ENCODE peak calls at places on chromosome 13, in five cellular contexts. C, I, S, E and Z are unnamed samples.

GRCh38 chr13:40401911-40402776 is 264.3 kb downstream of the FOXO1 start:
- DNase-seq in C (no peak), I (no peak), S (peak), E (no peak), Z (peak)

GRCh38 chr13:106393776-106394175 is 141.7 kb downstream of the EFNB2 start:
- DNase-seq in C (no peak), I (no peak), S (peak), E (no peak), Z (no peak)

GRCh38 chr13:100658363-100658762 is 16.2 kb downstream of the TMTC4 start:
- DNase-seq in C (no peak), I (no peak), S (no peak), E (no peak), Z (no peak)

GRCh38 chr13:27476943-27477681 is 26.7 kb upstream of the MTIF3 start:
- DNase-seq in C (no peak), I (no peak), S (peak), E (peak), Z (no peak)

GRCh38 chr13:110453767-110454166 is 107.8 kb downstream of the RAB20 start:
- DNase-seq in C (no peak), I (no peak), S (peak), E (no peak), Z (no peak)

GRCh38 chr13:92843549-92843948 is 383.1 kb upstream of the GPC6 start:
- DNase-seq in C (peak), I (no peak), S (peak), E (no peak), Z (no peak)

GRCh38 chr13:33265607-33266006 is 19.9 kb downstream of the STARD13 start:
- DNase-seq in C (no peak), I (no peak), S (no peak), E (no peak), Z (no peak)

GRCh38 chr13:43522788-43523187 is 264.0 kb downstream of the ENOX1 start:
- DNase-seq in C (no peak), I (no peak), S (peak), E (no peak), Z (no peak)

GRCh38 chr13:48852911-48853310 is 122.8 kb upstream of the FNDC3A start:
- DNase-seq in C (no peak), I (no peak), S (no peak), E (no peak), Z (no peak)

GRCh38 chr13:99355267-99356215 is 48.3 kb upstream of the GPR183 start:
- DNase-seq in C (no peak), I (no peak), S (no peak), E (no peak), Z (no peak)

GRCh38 chr13:83618966-83619365 is 263.3 kb downstream of the SLITRK1 start:
- DNase-seq in C (peak), I (no peak), S (peak), E (no peak), Z (no peak)

GRCh38 chr13:91729859-91730258 is 331.4 kb downstream of the GPC5 start:
- DNase-seq in C (no peak), I (no peak), S (no peak), E (no peak), Z (no peak)

GRCh38 chr13:39552233-39552632 is 50.8 kb downstream of the LHFPL6 start:
- DNase-seq in C (no peak), I (no peak), S (no peak), E (no peak), Z (no peak)

GRCh38 chr13:99386911-99387788 is 80.0 kb upstream of the GPR183 start:
- DNase-seq in C (no peak), I (no peak), S (peak), E (peak), Z (no peak)

GRCh38 chr13:41919031-41919740 is 41.7 kb downstream of the VWA8 start:
- DNase-seq in C (no peak), I (no peak), S (no peak), E (no peak), Z (no peak)

GRCh38 chr13:99150575-99151370 is 49.9 kb upstream of the UBAC2 start:
- DNase-seq in C (no peak), I (no peak), S (peak), E (no peak), Z (no peak)

GRCh38 chr13:111324736-111325135 is 4.3 kb downstream of the TEX29 start:
- DNase-seq in C (no peak), I (no peak), S (no peak), E (no peak), Z (peak)

GRCh38 chr13:79435549-79435948 is 29.5 kb upstream of the RBM26 start:
- DNase-seq in C (no peak), I (no peak), S (peak), E (no peak), Z (no peak)

GRCh38 chr13:105778196-105778595 is 757.3 kb downstream of the EFNB2 start:
- DNase-seq in C (no peak), I (no peak), S (no peak), E (no peak), Z (no peak)

GRCh38 chr13:44159633-44160279 is 213.9 kb upstream of the SERP2 start:
- DNase-seq in C (no peak), I (no peak), S (no peak), E (peak), Z (peak)

GRCh38 chr13:40599146-40599545 is 67.3 kb downstream of the FOXO1 start:
- DNase-seq in C (no peak), I (no peak), S (no peak), E (no peak), Z (no peak)

GRCh38 chr13:30978981-30979956 is 46.8 kb downstream of the TEX26 start:
- DNase-seq in C (no peak), I (no peak), S (no peak), E (no peak), Z (no peak)

GRCh38 chr13:99374169-99374991 is 67.2 kb upstream of the GPR183 start:
- DNase-seq in C (no peak), I (no peak), S (no peak), E (no peak), Z (no peak)

GRCh38 chr13:35630551-35631275 is 154.2 kb upstream of the MAB21L1 start:
- DNase-seq in C (no peak), I (no peak), S (peak), E (no peak), Z (no peak)

GRCh38 chr13:110713981-110714797 is 689 bp downstream of the ING1 start:
- DNase-seq in C (peak), I (no peak), S (peak), E (no peak), Z (peak)

GRCh38 chr13:72204291-72204690 is 337.3 kb upstream of the DACH1 start:
- DNase-seq in C (no peak), I (no peak), S (peak), E (no peak), Z (no peak)